ENCODE peak calls at places on chromosomes 16 and 17, in six cellular contexts. One of them, this sample, is unnamed.
A peak's percentile ranks its signal among the peaks of the same experiment; 100 is the strongest.

GRCh38 chr16:67339453-67339852 is 12.8 kb downstream of the LRRC36 start:
- DNase-seq in heart right ventricle: no peak
- DNase-seq in nephron progenitor cell: no peak
- DNase-seq in GM13976: no peak
- DNase-seq in skeletal muscle cell: peak; percentile 9
- DNase-seq in H7: no peak
- DNase-seq in this sample: no peak

GRCh38 chr17:66290097-66290722 is 12.2 kb upstream of the PRKCA start:
- DNase-seq in heart right ventricle: no peak
- DNase-seq in nephron progenitor cell: no peak
- DNase-seq in GM13976: no peak
- DNase-seq in skeletal muscle cell: no peak
- DNase-seq in H7: no peak
- DNase-seq in this sample: no peak

GRCh38 chr16:10188236-10188635 is 6.0 kb upstream of the GRIN2A start:
- DNase-seq in heart right ventricle: no peak
- DNase-seq in nephron progenitor cell: no peak
- DNase-seq in GM13976: no peak
- DNase-seq in skeletal muscle cell: no peak
- DNase-seq in H7: no peak
- DNase-seq in this sample: no peak

GRCh38 chr17:63840591-63841349 is 1.7 kb downstream of the SMARCD2 start:
- DNase-seq in heart right ventricle: peak; percentile 39
- DNase-seq in nephron progenitor cell: no peak
- DNase-seq in GM13976: no peak
- DNase-seq in skeletal muscle cell: no peak
- DNase-seq in H7: peak; percentile 9
- DNase-seq in this sample: no peak

GRCh38 chr16:87150359-87151280 is 166.6 kb downstream of the C16orf95 start:
- DNase-seq in heart right ventricle: no peak
- DNase-seq in nephron progenitor cell: no peak
- DNase-seq in GM13976: no peak
- DNase-seq in skeletal muscle cell: no peak
- DNase-seq in H7: no peak
- DNase-seq in this sample: no peak

GRCh38 chr16:4788910-4789309 is 765 bp upstream of the SEPTIN12 start:
- DNase-seq in heart right ventricle: no peak
- DNase-seq in nephron progenitor cell: no peak
- DNase-seq in GM13976: no peak
- DNase-seq in skeletal muscle cell: no peak
- DNase-seq in H7: no peak
- DNase-seq in this sample: no peak

GRCh38 chr17:80820331-80820730 is 171.3 kb upstream of the CHMP6 start:
- DNase-seq in heart right ventricle: no peak
- DNase-seq in nephron progenitor cell: no peak
- DNase-seq in GM13976: no peak
- DNase-seq in skeletal muscle cell: no peak
- DNase-seq in H7: peak; percentile 50
- DNase-seq in this sample: no peak

GRCh38 chr17:47694818-47695663 is 1.1 kb downstream of the TBKBP1 start:
- DNase-seq in heart right ventricle: peak; percentile 82
- DNase-seq in nephron progenitor cell: peak; percentile 53
- DNase-seq in GM13976: peak; percentile 60
- DNase-seq in skeletal muscle cell: no peak
- DNase-seq in H7: peak; percentile 88
- DNase-seq in this sample: peak; percentile 76

GRCh38 chr16:81189100-81189664 is 49.3 kb upstream of the BCO1 start:
- DNase-seq in heart right ventricle: peak; percentile 82
- DNase-seq in nephron progenitor cell: no peak
- DNase-seq in GM13976: no peak
- DNase-seq in skeletal muscle cell: no peak
- DNase-seq in H7: no peak
- DNase-seq in this sample: peak; percentile 89

GRCh38 chr16:3656491-3657468 is 2.3 kb downstream of the DNASE1 start:
- DNase-seq in heart right ventricle: no peak
- DNase-seq in nephron progenitor cell: no peak
- DNase-seq in GM13976: no peak
- DNase-seq in skeletal muscle cell: no peak
- DNase-seq in H7: peak; percentile 49
- DNase-seq in this sample: no peak

GRCh38 chr17:7282752-7283321 is 1.3 kb downstream of the SLC2A4 start:
- DNase-seq in heart right ventricle: no peak
- DNase-seq in nephron progenitor cell: no peak
- DNase-seq in GM13976: no peak
- DNase-seq in skeletal muscle cell: no peak
- DNase-seq in H7: peak; percentile 20
- DNase-seq in this sample: no peak

GRCh38 chr16:81035975-81036750 is 521 bp downstream of the ATMIN start:
- DNase-seq in heart right ventricle: peak; percentile 39
- DNase-seq in nephron progenitor cell: peak; percentile 54
- DNase-seq in GM13976: peak; percentile 73
- DNase-seq in skeletal muscle cell: no peak
- DNase-seq in H7: peak; percentile 83
- DNase-seq in this sample: no peak

GRCh38 chr17:15257316-15257925 is 7.7 kb downstream of the PMP22 start:
- DNase-seq in heart right ventricle: peak; percentile 84
- DNase-seq in nephron progenitor cell: peak; percentile 69
- DNase-seq in GM13976: peak; percentile 76
- DNase-seq in skeletal muscle cell: no peak
- DNase-seq in H7: peak; percentile 79
- DNase-seq in this sample: peak; percentile 90

GRCh38 chr17:37791434-37791833 is 46.6 kb upstream of the HNF1B start:
- DNase-seq in heart right ventricle: no peak
- DNase-seq in nephron progenitor cell: no peak
- DNase-seq in GM13976: peak; percentile 74
- DNase-seq in skeletal muscle cell: no peak
- DNase-seq in H7: peak; percentile 61
- DNase-seq in this sample: no peak

GRCh38 chr16:85610446-85611204 is 2.5 kb upstream of the GSE1 start:
- DNase-seq in heart right ventricle: peak; percentile 88
- DNase-seq in nephron progenitor cell: peak; percentile 96
- DNase-seq in GM13976: peak; percentile 89
- DNase-seq in skeletal muscle cell: peak; percentile 47
- DNase-seq in H7: peak; percentile 95
- DNase-seq in this sample: peak; percentile 91

GRCh38 chr16:54446639-54447038 is 160.1 kb upstream of the IRX3 start:
- DNase-seq in heart right ventricle: peak; percentile 56
- DNase-seq in nephron progenitor cell: no peak
- DNase-seq in GM13976: no peak
- DNase-seq in skeletal muscle cell: peak; percentile 90
- DNase-seq in H7: no peak
- DNase-seq in this sample: peak; percentile 92

GRCh38 chr17:27339836-27340550 is 46.1 kb downstream of the WSB1 start:
- DNase-seq in heart right ventricle: no peak
- DNase-seq in nephron progenitor cell: no peak
- DNase-seq in GM13976: no peak
- DNase-seq in skeletal muscle cell: no peak
- DNase-seq in H7: no peak
- DNase-seq in this sample: no peak

GRCh38 chr17:16513858-16514257 is 21.9 kb upstream of the LRRC75A start:
- DNase-seq in heart right ventricle: no peak
- DNase-seq in nephron progenitor cell: no peak
- DNase-seq in GM13976: no peak
- DNase-seq in skeletal muscle cell: no peak
- DNase-seq in H7: no peak
- DNase-seq in this sample: no peak

GRCh38 chr17:68600881-68601564 is at the start of gene FAM20A:
- DNase-seq in heart right ventricle: peak; percentile 61
- DNase-seq in nephron progenitor cell: peak; percentile 51
- DNase-seq in GM13976: peak; percentile 37
- DNase-seq in skeletal muscle cell: no peak
- DNase-seq in H7: peak; percentile 73
- DNase-seq in this sample: no peak

GRCh38 chr16:17134586-17134985 is 336.2 kb downstream of the XYLT1 start:
- DNase-seq in heart right ventricle: no peak
- DNase-seq in nephron progenitor cell: no peak
- DNase-seq in GM13976: peak; percentile 86
- DNase-seq in skeletal muscle cell: no peak
- DNase-seq in H7: no peak
- DNase-seq in this sample: no peak

GRCh38 chr17:77310336-77310735 is 169.6 kb downstream of the SEC14L1 start:
- DNase-seq in heart right ventricle: no peak
- DNase-seq in nephron progenitor cell: no peak
- DNase-seq in GM13976: no peak
- DNase-seq in skeletal muscle cell: no peak
- DNase-seq in H7: no peak
- DNase-seq in this sample: no peak

GRCh38 chr16:12811441-12812198 is 7.9 kb upstream of the CPPED1 start:
- DNase-seq in heart right ventricle: no peak
- DNase-seq in nephron progenitor cell: no peak
- DNase-seq in GM13976: no peak
- DNase-seq in skeletal muscle cell: no peak
- DNase-seq in H7: no peak
- DNase-seq in this sample: no peak

GRCh38 chr17:15289285-15290185 is 24.4 kb upstream of the PMP22 start:
- DNase-seq in heart right ventricle: no peak
- DNase-seq in nephron progenitor cell: no peak
- DNase-seq in GM13976: no peak
- DNase-seq in skeletal muscle cell: no peak
- DNase-seq in H7: no peak
- DNase-seq in this sample: no peak

GRCh38 chr17:60901806-60902205 is 224.2 kb downstream of the BCAS3 start:
- DNase-seq in heart right ventricle: no peak
- DNase-seq in nephron progenitor cell: no peak
- DNase-seq in GM13976: no peak
- DNase-seq in skeletal muscle cell: no peak
- DNase-seq in H7: no peak
- DNase-seq in this sample: no peak

GRCh38 chr17:35213412-35213925 is 19.3 kb upstream of the SLC35G3 start:
- DNase-seq in heart right ventricle: no peak
- DNase-seq in nephron progenitor cell: no peak
- DNase-seq in GM13976: no peak
- DNase-seq in skeletal muscle cell: no peak
- DNase-seq in H7: no peak
- DNase-seq in this sample: no peak

GRCh38 chr17:83099570-83100181 is 20.3 kb downstream of the METRNL start:
- DNase-seq in heart right ventricle: no peak
- DNase-seq in nephron progenitor cell: peak; percentile 81
- DNase-seq in GM13976: no peak
- DNase-seq in skeletal muscle cell: no peak
- DNase-seq in H7: peak; percentile 85
- DNase-seq in this sample: no peak

GRCh38 chr17:6651483-6652452 is at the start of the genes C17orf100 and MED31:
- DNase-seq in heart right ventricle: peak; percentile 97
- DNase-seq in nephron progenitor cell: peak; percentile 97
- DNase-seq in GM13976: peak; percentile 97
- DNase-seq in skeletal muscle cell: peak; percentile 61
- DNase-seq in H7: peak; percentile 98
- DNase-seq in this sample: peak; percentile 94

GRCh38 chr17:55770220-55770870 is 19.5 kb downstream of the PCTP start:
- DNase-seq in heart right ventricle: no peak
- DNase-seq in nephron progenitor cell: peak; percentile 14
- DNase-seq in GM13976: peak; percentile 49
- DNase-seq in skeletal muscle cell: peak; percentile 39
- DNase-seq in H7: peak; percentile 51
- DNase-seq in this sample: no peak

GRCh38 chr17:56653877-56654276 is 60.4 kb downstream of the NOG start:
- DNase-seq in heart right ventricle: no peak
- DNase-seq in nephron progenitor cell: peak; percentile 46
- DNase-seq in GM13976: peak; percentile 51
- DNase-seq in skeletal muscle cell: no peak
- DNase-seq in H7: peak; percentile 73
- DNase-seq in this sample: no peak

GRCh38 chr16:87897563-87898505 is 28.5 kb upstream of the SLC7A5 start:
- DNase-seq in heart right ventricle: no peak
- DNase-seq in nephron progenitor cell: no peak
- DNase-seq in GM13976: no peak
- DNase-seq in skeletal muscle cell: no peak
- DNase-seq in H7: no peak
- DNase-seq in this sample: no peak

GRCh38 chr17:79051306-79051705 is 23.3 kb upstream of the ENGASE start:
- DNase-seq in heart right ventricle: no peak
- DNase-seq in nephron progenitor cell: no peak
- DNase-seq in GM13976: no peak
- DNase-seq in skeletal muscle cell: no peak
- DNase-seq in H7: no peak
- DNase-seq in this sample: no peak

GRCh38 chr17:80246726-80247125 is 13.9 kb upstream of the RNF213 start:
- DNase-seq in heart right ventricle: no peak
- DNase-seq in nephron progenitor cell: no peak
- DNase-seq in GM13976: no peak
- DNase-seq in skeletal muscle cell: no peak
- DNase-seq in H7: peak; percentile 47
- DNase-seq in this sample: no peak

GRCh38 chr17:82959990-82960418 is 119.4 kb upstream of the METRNL start:
- DNase-seq in heart right ventricle: no peak
- DNase-seq in nephron progenitor cell: no peak
- DNase-seq in GM13976: no peak
- DNase-seq in skeletal muscle cell: no peak
- DNase-seq in H7: no peak
- DNase-seq in this sample: no peak

GRCh38 chr17:67638871-67639270 is 78.9 kb upstream of the NOL11 start:
- DNase-seq in heart right ventricle: no peak
- DNase-seq in nephron progenitor cell: no peak
- DNase-seq in GM13976: no peak
- DNase-seq in skeletal muscle cell: no peak
- DNase-seq in H7: no peak
- DNase-seq in this sample: no peak

GRCh38 chr17:79919164-79919585 is 79.9 kb upstream of the CBX4 start:
- DNase-seq in heart right ventricle: peak; percentile 89
- DNase-seq in nephron progenitor cell: no peak
- DNase-seq in GM13976: no peak
- DNase-seq in skeletal muscle cell: no peak
- DNase-seq in H7: no peak
- DNase-seq in this sample: peak; percentile 70

This sample was measured in right atrium auricular region.